ENCODE peak calls at places on chromosomes 1 and 21, in eight cellular contexts. One of them, this sample, is unnamed.

GRCh38 chr1:3695326-3696217 is 43.3 kb downstream of the TP73 start:
- DNase-seq in sigmoid colon: no peak
- DNase-seq in cardiac muscle cell: peak
- DNase-seq in H1: peak
- DNase-seq in neural progenitor cell: peak
- DNase-seq in ovary: peak
- DNase-seq in GM12878: no peak
- DNase-seq in fibroblast of lung: peak
- DNase-seq in this sample: peak

GRCh38 chr1:10662090-10662688 is 134.3 kb downstream of the CASZ1 start:
- DNase-seq in ovary: no peak
- DNase-seq in sigmoid colon: no peak
- DNase-seq in cardiac muscle cell: no peak
- DNase-seq in neural progenitor cell: no peak
- DNase-seq in fibroblast of lung: no peak
- DNase-seq in GM12878: no peak
- DNase-seq in H1: no peak
- DNase-seq in this sample: no peak

GRCh38 chr1:119713039-119713537 is 1.4 kb downstream of the PHGDH start:
- DNase-seq in sigmoid colon: no peak
- DNase-seq in fibroblast of lung: peak
- DNase-seq in GM12878: no peak
- DNase-seq in cardiac muscle cell: peak
- DNase-seq in H1: peak
- DNase-seq in ovary: peak
- DNase-seq in neural progenitor cell: peak
- DNase-seq in this sample: peak

GRCh38 chr21:28513450-28513849 is 479.2 kb downstream of the LTN1 start:
- DNase-seq in fibroblast of lung: peak
- DNase-seq in neural progenitor cell: no peak
- DNase-seq in cardiac muscle cell: no peak
- DNase-seq in H1: no peak
- DNase-seq in GM12878: no peak
- DNase-seq in ovary: no peak
- DNase-seq in sigmoid colon: no peak
- DNase-seq in this sample: no peak

GRCh38 chr1:8212443-8212920 is 105.4 kb upstream of the SLC45A1 start:
- DNase-seq in neural progenitor cell: no peak
- DNase-seq in H1: no peak
- DNase-seq in sigmoid colon: no peak
- DNase-seq in cardiac muscle cell: no peak
- DNase-seq in fibroblast of lung: no peak
- DNase-seq in GM12878: no peak
- DNase-seq in ovary: no peak
- DNase-seq in this sample: no peak

GRCh38 chr1:47871799-47872353 is 125.3 kb downstream of the TRABD2B start:
- DNase-seq in GM12878: no peak
- DNase-seq in fibroblast of lung: no peak
- DNase-seq in neural progenitor cell: no peak
- DNase-seq in ovary: no peak
- DNase-seq in H1: no peak
- DNase-seq in cardiac muscle cell: peak
- DNase-seq in sigmoid colon: no peak
- DNase-seq in this sample: peak

GRCh38 chr1:19754482-19754881 is 45.2 kb downstream of the TMCO4 start:
- DNase-seq in ovary: no peak
- DNase-seq in H1: no peak
- DNase-seq in cardiac muscle cell: peak
- DNase-seq in neural progenitor cell: no peak
- DNase-seq in sigmoid colon: peak
- DNase-seq in fibroblast of lung: no peak
- DNase-seq in GM12878: no peak
- DNase-seq in this sample: no peak

GRCh38 chr21:21103692-21104091 is 105.5 kb downstream of the NCAM2 start:
- DNase-seq in cardiac muscle cell: no peak
- DNase-seq in sigmoid colon: no peak
- DNase-seq in ovary: no peak
- DNase-seq in GM12878: no peak
- DNase-seq in neural progenitor cell: no peak
- DNase-seq in H1: no peak
- DNase-seq in fibroblast of lung: no peak
- DNase-seq in this sample: no peak

GRCh38 chr1:215507119-215507518 is 60.0 kb upstream of the KCTD3 start:
- DNase-seq in fibroblast of lung: peak
- DNase-seq in ovary: no peak
- DNase-seq in cardiac muscle cell: no peak
- DNase-seq in neural progenitor cell: no peak
- DNase-seq in sigmoid colon: no peak
- DNase-seq in GM12878: no peak
- DNase-seq in H1: no peak
- DNase-seq in this sample: no peak

GRCh38 chr1:1203561-1204424 is 2.6 kb downstream of the TNFRSF18 start:
- DNase-seq in fibroblast of lung: no peak
- DNase-seq in sigmoid colon: no peak
- DNase-seq in GM12878: no peak
- DNase-seq in neural progenitor cell: no peak
- DNase-seq in ovary: peak
- DNase-seq in H1: peak
- DNase-seq in cardiac muscle cell: no peak
- DNase-seq in this sample: no peak

GRCh38 chr1:2204384-2205190 is 10.0 kb upstream of the FAAP20 start:
- DNase-seq in cardiac muscle cell: no peak
- DNase-seq in fibroblast of lung: peak
- DNase-seq in GM12878: no peak
- DNase-seq in sigmoid colon: peak
- DNase-seq in ovary: peak
- DNase-seq in H1: peak
- DNase-seq in neural progenitor cell: peak
- DNase-seq in this sample: no peak

GRCh38 chr1:60425528-60425927 is 352.0 kb upstream of the C1orf87 start:
- DNase-seq in GM12878: no peak
- DNase-seq in sigmoid colon: no peak
- DNase-seq in fibroblast of lung: peak
- DNase-seq in cardiac muscle cell: peak
- DNase-seq in neural progenitor cell: peak
- DNase-seq in ovary: no peak
- DNase-seq in H1: no peak
- DNase-seq in this sample: peak
- TF ChIP-seq CTCF in GM12878: peak
- TF ChIP-seq CTCF in sigmoid colon: no peak
- TF ChIP-seq CTCF in fibroblast of lung: peak
- TF ChIP-seq CTCF in cardiac muscle cell: peak
- TF ChIP-seq CTCF in neural progenitor cell: peak
- TF ChIP-seq CTCF in ovary: no peak
- TF ChIP-seq CTCF in H1: peak
- TF ChIP-seq CTCF in this sample: peak

GRCh38 chr1:37410080-37410479 is 64.3 kb upstream of the ZC3H12A start:
- DNase-seq in fibroblast of lung: no peak
- DNase-seq in GM12878: no peak
- DNase-seq in cardiac muscle cell: no peak
- DNase-seq in neural progenitor cell: peak
- DNase-seq in ovary: no peak
- DNase-seq in sigmoid colon: no peak
- DNase-seq in H1: no peak
- DNase-seq in this sample: no peak
- H3K4me3 ChIP-seq in fibroblast of lung: no peak
- H3K4me3 ChIP-seq in GM12878: no peak
- H3K4me3 ChIP-seq in cardiac muscle cell: no peak
- H3K4me3 ChIP-seq in neural progenitor cell: no peak
- H3K4me3 ChIP-seq in ovary: no peak
- H3K4me3 ChIP-seq in sigmoid colon: no peak
- H3K4me3 ChIP-seq in H1: no peak
- H3K4me3 ChIP-seq in this sample: no peak

GRCh38 chr1:51532853-51533252 is 13.8 kb upstream of the EPS15 start:
- DNase-seq in GM12878: no peak
- DNase-seq in sigmoid colon: no peak
- DNase-seq in cardiac muscle cell: no peak
- DNase-seq in ovary: no peak
- DNase-seq in H1: no peak
- DNase-seq in neural progenitor cell: no peak
- DNase-seq in fibroblast of lung: no peak
- DNase-seq in this sample: no peak

GRCh38 chr1:51534447-51534846 is 15.4 kb upstream of the EPS15 start:
- DNase-seq in fibroblast of lung: no peak
- DNase-seq in GM12878: no peak
- DNase-seq in sigmoid colon: no peak
- DNase-seq in H1: no peak
- DNase-seq in ovary: no peak
- DNase-seq in cardiac muscle cell: no peak
- DNase-seq in neural progenitor cell: peak
- DNase-seq in this sample: no peak

GRCh38 chr1:51537568-51537967 is 18.5 kb upstream of the EPS15 start:
- DNase-seq in GM12878: no peak
- DNase-seq in sigmoid colon: no peak
- DNase-seq in cardiac muscle cell: no peak
- DNase-seq in ovary: no peak
- DNase-seq in neural progenitor cell: no peak
- DNase-seq in fibroblast of lung: no peak
- DNase-seq in H1: no peak
- DNase-seq in this sample: no peak

DNA sequence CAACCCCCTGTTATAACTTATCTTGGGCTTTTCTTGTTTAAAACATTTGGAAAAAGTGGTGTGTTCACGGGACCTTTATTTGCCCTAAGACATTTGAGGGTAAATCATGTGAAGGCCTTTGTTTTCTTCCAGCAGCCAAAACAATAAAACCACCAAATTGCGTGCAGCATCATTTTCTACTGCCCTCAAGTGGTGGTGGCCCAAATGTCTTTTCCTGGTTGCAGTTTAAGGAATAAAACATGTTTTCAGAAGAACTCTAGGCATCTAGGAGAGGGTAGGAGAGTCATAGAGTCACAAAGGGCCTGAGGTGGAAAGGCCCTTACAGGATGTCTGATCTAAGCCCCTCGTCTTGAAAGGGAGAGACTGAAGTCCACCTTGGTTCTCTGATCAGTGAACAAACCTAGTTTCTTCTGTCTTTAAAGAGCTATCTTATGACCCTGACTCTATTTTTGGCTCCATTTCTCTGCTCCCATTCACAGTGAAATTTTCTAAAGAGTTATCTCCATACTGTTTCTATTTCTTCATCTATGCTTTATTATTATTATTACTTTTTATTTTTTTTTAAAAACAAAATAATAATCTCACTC is 16.0 kb upstream of the EPS15 start:
- DNase-seq in ovary: peak
- DNase-seq in sigmoid colon: peak
- DNase-seq in cardiac muscle cell: peak
- DNase-seq in fibroblast of lung: peak
- DNase-seq in H1: peak
- DNase-seq in neural progenitor cell: peak
- DNase-seq in GM12878: peak
- DNase-seq in this sample: peak
- TF ChIP-seq CTCF in ovary: peak
- TF ChIP-seq CTCF in sigmoid colon: peak
- TF ChIP-seq CTCF in cardiac muscle cell: peak
- TF ChIP-seq CTCF in fibroblast of lung: peak
- TF ChIP-seq CTCF in H1: peak
- TF ChIP-seq CTCF in neural progenitor cell: peak
- TF ChIP-seq CTCF in GM12878: peak
- TF ChIP-seq CTCF in this sample: peak

GRCh38 chr1:159171688-159172501 is 480 bp downstream of the CADM3 start:
- DNase-seq in GM12878: no peak
- DNase-seq in H1: peak
- DNase-seq in cardiac muscle cell: peak
- DNase-seq in fibroblast of lung: no peak
- DNase-seq in ovary: no peak
- DNase-seq in sigmoid colon: peak
- DNase-seq in neural progenitor cell: peak
- DNase-seq in this sample: peak

GRCh38 chr1:159172599-159173291 is 1.3 kb downstream of the CADM3 start:
- DNase-seq in ovary: no peak
- DNase-seq in sigmoid colon: peak
- DNase-seq in H1: peak
- DNase-seq in cardiac muscle cell: no peak
- DNase-seq in GM12878: no peak
- DNase-seq in neural progenitor cell: peak
- DNase-seq in fibroblast of lung: no peak
- DNase-seq in this sample: no peak

GRCh38 chr1:159168043-159168442 is 3.4 kb upstream of the CADM3 start:
- DNase-seq in GM12878: no peak
- DNase-seq in ovary: no peak
- DNase-seq in sigmoid colon: no peak
- DNase-seq in fibroblast of lung: no peak
- DNase-seq in neural progenitor cell: no peak
- DNase-seq in cardiac muscle cell: no peak
- DNase-seq in H1: no peak
- DNase-seq in this sample: no peak

GRCh38 chr1:159171254-159171687 is at the start of gene CADM3:
- DNase-seq in sigmoid colon: peak
- DNase-seq in cardiac muscle cell: peak
- DNase-seq in GM12878: no peak
- DNase-seq in ovary: no peak
- DNase-seq in neural progenitor cell: peak
- DNase-seq in H1: peak
- DNase-seq in fibroblast of lung: no peak
- DNase-seq in this sample: no peak

DNA sequence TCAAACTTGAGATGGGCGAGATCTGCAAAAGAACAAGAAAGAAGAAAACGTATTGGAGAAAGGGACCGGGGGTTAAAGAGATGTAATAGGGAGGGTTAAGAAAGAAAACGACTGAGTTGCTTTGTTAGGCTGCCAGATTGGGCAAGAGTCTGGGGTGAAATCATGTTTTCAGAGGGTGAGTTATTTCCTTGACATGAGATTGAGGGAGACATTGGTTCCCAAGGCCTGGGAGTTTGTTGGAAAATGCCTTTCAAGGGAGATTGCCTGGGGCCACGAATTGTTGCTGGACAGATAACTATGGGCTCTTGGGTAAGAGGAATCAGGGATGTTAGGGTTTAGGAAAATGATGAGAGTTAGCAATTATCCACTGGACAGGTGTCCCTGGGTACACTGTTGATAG is 776 bp upstream of the CADM3 start:
- DNase-seq in cardiac muscle cell: no peak
- DNase-seq in ovary: no peak
- DNase-seq in neural progenitor cell: no peak
- DNase-seq in GM12878: no peak
- DNase-seq in fibroblast of lung: no peak
- DNase-seq in sigmoid colon: no peak
- DNase-seq in H1: no peak
- DNase-seq in this sample: peak
- H3K4me3 ChIP-seq in cardiac muscle cell: no peak
- H3K4me3 ChIP-seq in ovary: no peak
- H3K4me3 ChIP-seq in neural progenitor cell: peak
- H3K4me3 ChIP-seq in GM12878: no peak
- H3K4me3 ChIP-seq in fibroblast of lung: no peak
- H3K4me3 ChIP-seq in sigmoid colon: no peak
- H3K4me3 ChIP-seq in H1: peak
- H3K4me3 ChIP-seq in this sample: no peak

This sample was measured in epithelial cell of esophagus.